ENCODE peak calls at places on chromosome 6, in four cellular contexts. One of them, this sample, is unnamed.

GRCh38 chr6:1820165-1820564 is 210.4 kb downstream of the FOXC1 start:
- DNase-seq in GM23338: no peak
- DNase-seq in testis: no peak
- DNase-seq in head of caudate nucleus: no peak
- DNase-seq in this sample: no peak

GRCh38 chr6:37538107-37538506 is 38.4 kb upstream of the CCDC167 start:
- DNase-seq in testis: no peak
- DNase-seq in head of caudate nucleus: no peak
- DNase-seq in GM23338: peak
- DNase-seq in this sample: no peak

GRCh38 chr6:2725999-2726567 is 24.6 kb downstream of the MYLK4 start:
- DNase-seq in GM23338: no peak
- DNase-seq in head of caudate nucleus: no peak
- DNase-seq in testis: no peak
- DNase-seq in this sample: no peak

GRCh38 chr6:46324706-46325105 is 153.9 kb upstream of the ENPP5 start:
- DNase-seq in head of caudate nucleus: no peak
- DNase-seq in GM23338: no peak
- DNase-seq in testis: no peak
- DNase-seq in this sample: no peak

GRCh38 chr6:144897441-144897921 is 612.3 kb downstream of the UTRN start:
- DNase-seq in testis: no peak
- DNase-seq in head of caudate nucleus: no peak
- DNase-seq in GM23338: no peak
- DNase-seq in this sample: no peak

GRCh38 chr6:140790109-140790508 is 1342.6 kb upstream of the GJE1 start:
- DNase-seq in testis: no peak
- DNase-seq in GM23338: no peak
- DNase-seq in head of caudate nucleus: no peak
- DNase-seq in this sample: no peak

GRCh38 chr6:16291739-16292138 is 53.4 kb downstream of the GMPR start:
- DNase-seq in testis: no peak
- DNase-seq in head of caudate nucleus: no peak
- DNase-seq in GM23338: no peak
- DNase-seq in this sample: no peak

GRCh38 chr6:92892626-92893025 is 526.7 kb downstream of the EPHA7 start:
- DNase-seq in head of caudate nucleus: no peak
- DNase-seq in GM23338: no peak
- DNase-seq in testis: no peak
- DNase-seq in this sample: no peak

GRCh38 chr6:35590622-35591066 is 77.9 kb upstream of the TULP1 start:
- DNase-seq in head of caudate nucleus: peak
- DNase-seq in testis: peak
- DNase-seq in GM23338: no peak
- DNase-seq in this sample: peak

GRCh38 chr6:149410557-149410956 is 10.5 kb downstream of the SUMO4 start:
- DNase-seq in testis: no peak
- DNase-seq in GM23338: no peak
- DNase-seq in head of caudate nucleus: no peak
- DNase-seq in this sample: no peak

GRCh38 chr6:136846046-136846445 is 23.7 kb downstream of the PEX7 start:
- DNase-seq in GM23338: peak
- DNase-seq in head of caudate nucleus: no peak
- DNase-seq in testis: peak
- DNase-seq in this sample: peak

GRCh38 chr6:164419099-164419498 is 890.3 kb downstream of the C6orf118 start:
- DNase-seq in testis: no peak
- DNase-seq in head of caudate nucleus: no peak
- DNase-seq in GM23338: no peak
- DNase-seq in this sample: no peak

GRCh38 chr6:4256969-4257368 is 121.6 kb upstream of the ECI2 start:
- DNase-seq in testis: no peak
- DNase-seq in GM23338: no peak
- DNase-seq in head of caudate nucleus: no peak
- DNase-seq in this sample: no peak

GRCh38 chr6:75266716-75267291 is 17.8 kb downstream of the TMEM30A start:
- DNase-seq in testis: no peak
- DNase-seq in GM23338: peak
- DNase-seq in head of caudate nucleus: no peak
- DNase-seq in this sample: no peak

GRCh38 chr6:6546318-6547110 is 42.0 kb upstream of the LY86 start:
- DNase-seq in testis: peak
- DNase-seq in head of caudate nucleus: peak
- DNase-seq in GM23338: peak
- DNase-seq in this sample: peak

GRCh38 chr6:146961831-146962230 is 242.4 kb upstream of the STXBP5 start:
- DNase-seq in head of caudate nucleus: no peak
- DNase-seq in GM23338: no peak
- DNase-seq in testis: no peak
- DNase-seq in this sample: no peak

GRCh38 chr6:98014791-98015201 is 731.8 kb upstream of the MMS22L start:
- DNase-seq in head of caudate nucleus: no peak
- DNase-seq in GM23338: peak
- DNase-seq in testis: no peak
- DNase-seq in this sample: no peak

GRCh38 chr6:32133786-32134185 is 3.7 kb upstream of the FKBPL start:
- DNase-seq in head of caudate nucleus: no peak
- DNase-seq in testis: no peak
- DNase-seq in GM23338: no peak
- DNase-seq in this sample: no peak

GRCh38 chr6:3252369-3252768 is 6.4 kb upstream of the PSMG4 start:
- DNase-seq in testis: no peak
- DNase-seq in head of caudate nucleus: no peak
- DNase-seq in GM23338: no peak
- DNase-seq in this sample: no peak

GRCh38 chr6:71107935-71108420 is 151.1 kb upstream of the B3GAT2 start:
- DNase-seq in testis: peak
- DNase-seq in GM23338: no peak
- DNase-seq in head of caudate nucleus: no peak
- DNase-seq in this sample: peak

GRCh38 chr6:82890240-82890639 is 175.4 kb downstream of the UBE3D start:
- DNase-seq in GM23338: no peak
- DNase-seq in testis: no peak
- DNase-seq in head of caudate nucleus: no peak
- DNase-seq in this sample: no peak

GRCh38 chr6:50030777-50031562 is 9.2 kb upstream of the DEFB110 start:
- DNase-seq in testis: peak
- DNase-seq in GM23338: peak
- DNase-seq in head of caudate nucleus: no peak
- DNase-seq in this sample: peak

GRCh38 chr6:18415671-18416340 is 28.7 kb downstream of the RNF144B start:
- DNase-seq in head of caudate nucleus: no peak
- DNase-seq in GM23338: no peak
- DNase-seq in testis: no peak
- DNase-seq in this sample: peak

GRCh38 chr6:134363323-134364039 is 45.6 kb upstream of the SGK1 start:
- DNase-seq in head of caudate nucleus: no peak
- DNase-seq in GM23338: no peak
- DNase-seq in testis: no peak
- DNase-seq in this sample: no peak

GRCh38 chr6:11938285-11938890 is 73.7 kb upstream of the HIVEP1 start:
- DNase-seq in GM23338: peak
- DNase-seq in testis: peak
- DNase-seq in head of caudate nucleus: no peak
- DNase-seq in this sample: peak

GRCh38 chr6:50791900-50792508 is 26.7 kb upstream of the TFAP2B start:
- DNase-seq in head of caudate nucleus: no peak
- DNase-seq in testis: peak
- DNase-seq in GM23338: peak
- DNase-seq in this sample: no peak

GRCh38 chr6:116945809-116946208 is 68.8 kb downstream of the RFX6 start:
- DNase-seq in head of caudate nucleus: no peak
- DNase-seq in GM23338: no peak
- DNase-seq in testis: no peak
- DNase-seq in this sample: no peak

GRCh38 chr6:17580518-17581048 is 19.5 kb upstream of the FAM8A1 start:
- DNase-seq in GM23338: peak
- DNase-seq in testis: peak
- DNase-seq in head of caudate nucleus: no peak
- DNase-seq in this sample: peak

GRCh38 chr6:7268362-7269310 is 44.4 kb downstream of the SSR1 start:
- DNase-seq in head of caudate nucleus: no peak
- DNase-seq in GM23338: no peak
- DNase-seq in testis: no peak
- DNase-seq in this sample: no peak

GRCh38 chr6:31697555-31697954 is 5.6 kb downstream of the ABHD16A start:
- DNase-seq in head of caudate nucleus: no peak
- DNase-seq in GM23338: no peak
- DNase-seq in testis: no peak
- DNase-seq in this sample: no peak

GRCh38 chr6:129608886-129609540 is 101.0 kb downstream of the ARHGAP18 start:
- DNase-seq in testis: no peak
- DNase-seq in head of caudate nucleus: no peak
- DNase-seq in GM23338: no peak
- DNase-seq in this sample: no peak